ENCODE peak calls at places on chromosomes 11 and 22, in four cellular contexts. P is endothelial cell of umbilical vein; I is HCT116; G is CD4-positive, alpha-beta T cell. U is an unnamed sample.

GRCh38 chr22:39999144-39999757 is 4.5 kb downstream of the FAM83F start:
- DNase-seq in I (no peak), G (no peak), P (no peak), U (no peak)

GRCh38 chr11:114183041-114183511 is 113.1 kb upstream of the NNMT start:
- DNase-seq in P (no peak), I (no peak), G (peak; percentile 47), U (no peak)

GRCh38 chr22:24208012-24208749 is 26.9 kb downstream of the SUSD2 start:
- DNase-seq in G (no peak), P (peak; percentile 98), I (peak; percentile 95), U (no peak)

GRCh38 chr11:11396290-11397042 is 43.4 kb upstream of the CSNK2A3 start:
- DNase-seq in I (no peak), G (no peak), P (no peak), U (no peak)

GRCh38 chr11:126790550-126790981 is 210.0 kb downstream of the KIRREL3 start:
- DNase-seq in P (peak; percentile 55), G (no peak), I (no peak), U (no peak)

GRCh38 chr11:1660025-1660867 is 30.7 kb downstream of the KRTAP5-5 start:
- DNase-seq in P (no peak), I (no peak), G (no peak), U (no peak)

GRCh38 chr22:47322854-47323253 is 560.4 kb downstream of the TBC1D22A start:
- DNase-seq in G (no peak), I (no peak), P (no peak), U (no peak)

GRCh38 chr22:28629420-28630184 is 50.0 kb downstream of the TTC28 start:
- DNase-seq in G (no peak), I (peak; percentile 19), P (no peak), U (no peak)

GRCh38 chr11:82703796-82704195 is 29.9 kb downstream of the FAM181B start:
- DNase-seq in P (peak; percentile 22), I (no peak), G (no peak), U (no peak)

GRCh38 chr11:21289686-21290085 is 620.3 kb downstream of the NELL1 start:
- DNase-seq in P (no peak), G (no peak), I (no peak), U (no peak)

GRCh38 chr11:134433806-134434205 is 21.8 kb upstream of the B3GAT1 start:
- DNase-seq in P (no peak), I (no peak), G (no peak), U (no peak)

GRCh38 chr11:77244277-77245014 is 57.0 kb downstream of the GDPD4 start:
- DNase-seq in I (no peak), G (no peak), P (peak; percentile 83), U (no peak)

DNA sequence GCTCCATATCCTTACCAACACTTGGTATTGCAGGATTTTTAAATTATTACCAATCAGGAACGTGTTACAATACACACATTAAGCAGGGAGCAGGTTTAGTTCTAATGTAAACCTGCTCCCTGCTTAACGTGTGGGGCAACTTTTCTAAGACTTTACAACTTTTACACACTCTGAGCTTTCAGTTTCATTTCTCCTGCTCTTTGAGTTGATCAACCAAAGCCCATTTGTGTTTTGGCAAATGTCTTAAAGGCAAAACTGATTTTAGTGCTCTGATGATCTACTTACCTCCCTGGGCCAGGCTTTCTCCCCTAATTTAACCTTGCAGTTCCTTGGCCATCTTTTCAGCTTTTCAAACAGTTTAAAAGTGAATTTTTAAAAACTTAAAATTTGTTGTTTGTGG is 70.9 kb downstream of the ZBTB44 start:
- DNase-seq in G (no peak), I (no peak), P (no peak), U (no peak)
- TF ChIP-seq CTCF in G (no peak), I (no peak), P (no peak), U (no peak)

DNA sequence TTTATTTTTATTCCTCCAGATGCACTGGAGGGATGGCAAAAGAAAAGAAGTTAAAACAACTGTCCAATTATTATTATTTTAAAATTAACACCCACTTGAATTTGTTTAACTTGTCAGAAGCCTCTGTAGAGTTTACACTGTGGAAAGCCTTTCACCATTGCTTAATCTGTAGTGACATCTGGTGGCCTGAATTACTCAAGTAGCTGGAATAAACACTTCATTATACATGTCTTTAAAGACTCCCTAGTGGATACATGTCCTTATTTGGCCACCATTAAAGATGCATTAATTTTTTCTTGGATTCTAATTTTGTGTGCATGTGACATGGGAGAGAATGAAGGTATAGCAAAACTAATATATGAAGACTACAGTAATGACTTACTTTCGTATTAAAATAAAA is 1496.5 kb downstream of the FAM181B start:
- DNase-seq in I (no peak), P (peak; percentile 34), G (no peak), U (no peak)
- TF ChIP-seq CTCF in I (no peak), P (no peak), G (no peak), U (peak; percentile 80)

GRCh38 chr22:43160497-43161126 is 9.3 kb downstream of the TSPO start:
- DNase-seq in P (no peak), I (no peak), G (no peak), U (no peak)

GRCh38 chr22:43158778-43159483 is 7.6 kb downstream of the TSPO start:
- DNase-seq in I (no peak), G (no peak), P (no peak), U (no peak)

GRCh38 chr22:43157874-43158546 is 6.7 kb downstream of the TSPO start:
- DNase-seq in P (no peak), G (no peak), I (no peak), U (no peak)

GRCh38 chr22:43162412-43163150 is 11.2 kb downstream of the TSPO start:
- DNase-seq in I (no peak), P (no peak), G (no peak), U (no peak)

DNA sequence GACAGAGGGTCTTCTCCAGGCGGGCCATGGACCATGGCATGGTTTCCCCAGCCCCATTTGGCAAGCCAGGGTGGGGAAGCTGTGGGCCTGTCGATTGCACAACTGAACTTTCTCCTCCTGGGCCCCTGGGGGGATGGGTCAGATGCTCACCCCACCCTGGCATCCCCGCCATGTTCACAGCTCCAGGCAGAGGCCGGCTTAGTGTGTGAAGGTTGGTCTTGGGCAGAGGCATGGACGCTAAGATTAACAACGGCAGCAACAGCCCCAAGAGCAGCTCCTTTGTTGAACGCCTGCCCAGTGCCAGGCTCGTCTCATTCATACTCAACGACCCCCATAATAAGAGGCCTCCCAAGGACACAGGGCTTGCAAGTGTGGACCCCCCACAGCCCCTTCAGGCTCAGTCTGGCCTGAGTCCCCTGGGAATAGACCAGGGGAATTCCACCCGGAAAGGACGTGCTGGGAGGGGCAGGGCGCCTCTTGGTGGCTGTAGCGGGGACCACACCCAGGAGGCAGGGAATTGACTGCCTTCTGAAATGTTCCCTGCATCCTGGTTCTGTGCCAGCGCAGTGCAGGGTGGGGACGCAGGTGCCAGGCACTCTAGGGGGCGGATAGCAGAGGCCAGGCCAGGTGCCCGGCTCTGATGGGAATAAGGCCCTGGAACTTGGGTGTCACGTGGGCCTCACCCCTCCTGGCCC is 8.3 kb downstream of the TSPO start:
- DNase-seq in G (no peak), I (no peak), P (no peak), U (no peak)
- TF ChIP-seq CTCF in G (no peak), I (peak; percentile 56), P (peak; percentile 21), U (peak; percentile 39)

GRCh38 chr22:19629720-19630419 is 84.4 kb upstream of the SEPTIN5 start:
- DNase-seq in P (peak; percentile 80), G (peak; percentile 86), I (peak; percentile 68), U (peak; percentile 83)

GRCh38 chr22:19632671-19633148 is 81.6 kb upstream of the SEPTIN5 start:
- DNase-seq in G (no peak), P (no peak), I (no peak), U (no peak)

GRCh38 chr22:19630614-19631013 is 83.7 kb upstream of the SEPTIN5 start:
- DNase-seq in I (no peak), P (no peak), G (no peak), U (no peak)

GRCh38 chr22:19634206-19634536 is 80.1 kb upstream of the SEPTIN5 start:
- DNase-seq in P (no peak), G (no peak), I (no peak), U (no peak)

DNA sequence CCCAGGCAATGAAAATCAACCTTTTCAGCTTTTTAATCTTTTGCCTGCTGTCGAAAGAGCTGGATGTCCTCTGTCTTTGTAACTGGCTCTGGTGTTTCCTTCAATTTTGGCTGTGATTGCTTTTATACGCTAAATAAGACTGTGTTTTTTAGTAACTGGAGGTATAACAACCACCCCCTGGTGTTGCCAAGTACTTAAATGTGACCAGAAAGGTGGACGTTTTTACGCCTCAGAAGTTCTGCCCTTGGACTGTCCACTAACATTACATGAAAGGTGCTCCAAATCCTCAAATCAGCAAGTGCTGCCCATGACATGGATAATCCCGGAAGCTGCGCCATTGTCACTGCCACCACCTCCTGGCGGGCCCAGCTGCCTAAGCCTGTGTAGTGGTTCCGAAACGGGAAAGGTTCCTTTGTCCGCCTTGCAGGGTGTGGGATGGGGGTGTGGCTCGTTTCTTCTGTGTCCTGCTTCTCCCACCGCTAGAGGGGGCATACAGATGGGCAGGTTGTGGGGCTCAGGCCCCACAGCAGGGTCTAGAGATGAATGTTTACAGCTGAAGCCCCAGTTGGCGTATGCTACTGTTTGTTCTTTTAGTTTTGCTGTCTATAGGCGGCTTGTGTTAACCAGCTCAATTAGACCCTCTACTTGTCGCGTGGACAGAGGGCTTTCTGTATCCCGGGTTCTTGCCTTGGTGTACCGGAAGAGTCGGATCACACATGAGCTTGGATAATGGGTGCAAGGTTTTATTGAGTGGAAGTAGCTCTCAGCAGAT is 82.2 kb upstream of the SEPTIN5 start:
- DNase-seq in I (peak; percentile 55), G (no peak), P (peak; percentile 53), U (no peak)
- TF ChIP-seq CTCF in I (peak; percentile 67), G (no peak), P (peak; percentile 59), U (peak; percentile 53)

U was measured in progenitor cell of endocrine pancreas.